ENCODE peak calls at places on chromosomes 1 and 21, in four cellular contexts. One of them, this sample, is unnamed.

GRCh38 chr1:24418898-24419628 is 3.5 kb downstream of the NIPAL3 start:
- DNase-seq in HepG2: no peak
- DNase-seq in K562: peak; percentile 63
- DNase-seq in GM12878: no peak
- DNase-seq in this sample: no peak

GRCh38 chr1:55534565-55535091 is 319.5 kb upstream of the USP24 start:
- DNase-seq in HepG2: peak; percentile 53
- DNase-seq in K562: no peak
- DNase-seq in GM12878: no peak
- DNase-seq in this sample: no peak

GRCh38 chr1:213067366-213067765 is 16.3 kb downstream of the RPS6KC1 start:
- DNase-seq in HepG2: no peak
- DNase-seq in K562: no peak
- DNase-seq in GM12878: no peak
- DNase-seq in this sample: no peak

GRCh38 chr1:23617019-23617418 is 57.7 kb upstream of the ID3 start:
- DNase-seq in HepG2: no peak
- DNase-seq in K562: no peak
- DNase-seq in GM12878: no peak
- DNase-seq in this sample: no peak

GRCh38 chr1:205837380-205837970 is 12.5 kb downstream of the PM20D1 start:
- DNase-seq in HepG2: no peak
- DNase-seq in K562: no peak
- DNase-seq in GM12878: no peak
- DNase-seq in this sample: no peak

GRCh38 chr21:46189213-46189958 is 5.1 kb upstream of the SPATC1L start:
- DNase-seq in HepG2: no peak
- DNase-seq in K562: peak; percentile 58
- DNase-seq in GM12878: no peak
- DNase-seq in this sample: peak; percentile 62

GRCh38 chr21:45891388-45892155 is 90.0 kb upstream of the COL6A1 start:
- DNase-seq in HepG2: no peak
- DNase-seq in K562: no peak
- DNase-seq in GM12878: no peak
- DNase-seq in this sample: peak; percentile 67

GRCh38 chr1:26335774-26336476 is 18.0 kb downstream of the CRYBG2 start:
- DNase-seq in HepG2: no peak
- DNase-seq in K562: no peak
- DNase-seq in GM12878: no peak
- DNase-seq in this sample: no peak

GRCh38 chr1:10788592-10789006 is 7.8 kb downstream of the CASZ1 start:
- DNase-seq in HepG2: peak; percentile 33
- DNase-seq in K562: no peak
- DNase-seq in GM12878: no peak
- DNase-seq in this sample: peak; percentile 86

DNA sequence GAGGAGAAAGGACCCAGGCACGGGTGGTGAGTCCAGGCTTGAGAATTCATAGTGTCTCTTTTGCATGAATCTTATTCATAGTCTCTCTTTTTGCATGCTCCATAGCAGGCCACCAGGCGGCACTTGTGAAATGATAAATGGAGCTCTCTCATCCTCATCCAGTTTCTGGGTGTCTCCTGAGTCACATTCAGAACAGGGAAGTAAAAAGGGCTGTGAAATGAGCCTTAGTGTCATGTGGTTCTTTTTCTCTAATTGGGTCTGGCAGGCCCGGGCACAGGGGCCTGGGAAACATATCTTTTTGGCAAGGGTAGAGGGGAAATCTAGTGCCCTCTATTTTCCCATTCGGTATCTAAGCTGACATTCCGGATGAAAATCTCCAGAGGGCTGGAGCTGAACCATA is 19.1 kb upstream of the NCF2 start:
- DNase-seq in HepG2: peak; percentile 43
- DNase-seq in K562: no peak
- DNase-seq in GM12878: no peak
- DNase-seq in this sample: peak; percentile 49
- TF ChIP-seq MXI1 in HepG2: no peak
- TF ChIP-seq MXI1 in K562: no peak
- TF ChIP-seq MXI1 in GM12878: no peak
- TF ChIP-seq MXI1 in this sample: peak; percentile 21

DNA sequence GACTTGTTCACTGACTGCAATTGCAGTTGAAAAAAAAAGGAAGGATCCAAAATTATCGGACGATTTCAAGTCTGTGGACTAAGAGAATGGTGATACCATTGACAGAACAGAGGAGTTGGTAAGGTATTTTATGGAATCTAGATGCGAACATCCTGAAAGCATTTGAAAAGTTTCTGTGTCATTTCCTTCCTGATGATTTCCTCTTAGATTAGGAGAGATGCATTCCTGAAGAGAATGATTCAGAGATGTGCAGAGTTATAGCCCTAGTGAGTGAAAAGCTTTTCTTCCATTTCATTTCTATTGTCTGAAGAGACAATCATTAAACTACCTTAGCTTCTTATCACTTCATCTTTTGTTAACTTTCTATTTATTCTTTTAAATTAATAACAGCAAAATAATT is 200.0 kb downstream of the KCNK2 start:
- DNase-seq in HepG2: no peak
- DNase-seq in K562: no peak
- DNase-seq in GM12878: no peak
- DNase-seq in this sample: no peak
- TF ChIP-seq TAF1 in HepG2: no peak
- TF ChIP-seq TAF1 in K562: no peak
- TF ChIP-seq TAF1 in GM12878: no peak
- TF ChIP-seq TAF1 in this sample: no peak

GRCh38 chr1:20993716-20994115 is 183.0 kb downstream of the EIF4G3 start:
- DNase-seq in HepG2: no peak
- DNase-seq in K562: no peak
- DNase-seq in GM12878: no peak
- DNase-seq in this sample: no peak
- TF ChIP-seq MXI1 in HepG2: no peak
- TF ChIP-seq MXI1 in K562: no peak
- TF ChIP-seq MXI1 in GM12878: no peak
- TF ChIP-seq MXI1 in this sample: no peak

GRCh38 chr1:152002960-152003359 is 9.3 kb upstream of the S100A10 start:
- DNase-seq in HepG2: no peak
- DNase-seq in K562: no peak
- DNase-seq in GM12878: no peak
- DNase-seq in this sample: no peak

GRCh38 chr1:152007047-152007446 is 13.4 kb upstream of the S100A10 start:
- DNase-seq in HepG2: no peak
- DNase-seq in K562: no peak
- DNase-seq in GM12878: no peak
- DNase-seq in this sample: no peak

GRCh38 chr1:152001631-152002584 is 8.2 kb upstream of the S100A10 start:
- DNase-seq in HepG2: peak; percentile 72
- DNase-seq in K562: peak; percentile 68
- DNase-seq in GM12878: no peak
- DNase-seq in this sample: peak; percentile 68

GRCh38 chr1:152003846-152004442 is 10.3 kb upstream of the S100A10 start:
- DNase-seq in HepG2: no peak
- DNase-seq in K562: no peak
- DNase-seq in GM12878: no peak
- DNase-seq in this sample: no peak

GRCh38 chr1:152005360-152005912 is 11.8 kb upstream of the S100A10 start:
- DNase-seq in HepG2: no peak
- DNase-seq in K562: no peak
- DNase-seq in GM12878: no peak
- DNase-seq in this sample: no peak
- TF ChIP-seq TAF1 in HepG2: no peak
- TF ChIP-seq TAF1 in K562: no peak
- TF ChIP-seq TAF1 in GM12878: no peak
- TF ChIP-seq TAF1 in this sample: no peak

DNA sequence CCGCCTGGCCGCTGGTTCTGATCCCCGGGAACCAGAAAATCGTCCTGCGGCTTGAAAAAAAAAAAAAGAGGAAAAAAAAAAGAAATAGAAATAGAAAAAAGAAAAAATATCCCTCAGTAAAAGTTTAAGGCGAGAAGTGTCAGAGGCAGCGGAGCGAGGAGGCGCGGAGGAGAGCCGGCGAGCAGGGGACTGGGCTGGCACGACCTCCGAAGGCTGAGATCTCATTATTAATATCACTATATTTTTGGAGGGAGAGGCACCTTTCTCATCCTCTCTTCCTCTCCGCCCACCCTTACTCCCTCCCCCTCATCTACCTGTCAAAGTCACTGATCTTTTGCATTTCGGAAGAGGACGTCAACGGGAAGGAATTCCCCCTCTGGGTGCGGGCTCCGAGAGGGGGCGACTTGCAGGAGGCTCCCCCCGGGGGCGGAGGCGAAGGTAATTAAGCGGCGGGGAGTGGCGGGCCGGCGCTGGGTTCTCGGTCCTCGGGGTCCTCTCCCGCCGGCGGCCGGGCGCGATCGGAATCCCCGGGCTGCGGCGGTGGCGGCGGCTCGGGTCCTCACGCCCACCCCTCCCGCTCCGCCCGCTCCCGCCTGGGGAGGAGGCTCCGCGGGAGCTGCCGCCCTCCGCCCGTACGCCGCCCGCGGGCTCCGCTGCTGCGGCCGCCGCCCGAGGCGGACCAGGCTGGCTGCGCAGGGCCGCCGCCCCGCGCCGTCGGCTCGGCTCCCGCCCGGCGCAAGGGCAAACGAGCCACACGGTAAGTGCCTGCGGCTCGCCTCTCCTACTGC is at the start of gene NTNG1:
- DNase-seq in HepG2: no peak
- DNase-seq in K562: no peak
- DNase-seq in GM12878: no peak
- DNase-seq in this sample: peak; percentile 67
- TF ChIP-seq MXI1 in HepG2: no peak
- TF ChIP-seq MXI1 in K562: no peak
- TF ChIP-seq MXI1 in GM12878: no peak
- TF ChIP-seq MXI1 in this sample: no peak

GRCh38 chr1:79448426-79448825 is 441.9 kb upstream of the ADGRL4 start:
- DNase-seq in HepG2: no peak
- DNase-seq in K562: no peak
- DNase-seq in GM12878: no peak
- DNase-seq in this sample: no peak
- TF ChIP-seq TAF1 in HepG2: no peak
- TF ChIP-seq TAF1 in K562: no peak
- TF ChIP-seq TAF1 in GM12878: no peak
- TF ChIP-seq TAF1 in this sample: no peak

GRCh38 chr1:174118726-174119125 is 40.6 kb upstream of the RABGAP1L start:
- DNase-seq in HepG2: no peak
- DNase-seq in K562: no peak
- DNase-seq in GM12878: no peak
- DNase-seq in this sample: no peak

GRCh38 chr1:174112489-174113162 is 46.7 kb upstream of the RABGAP1L start:
- DNase-seq in HepG2: no peak
- DNase-seq in K562: no peak
- DNase-seq in GM12878: no peak
- DNase-seq in this sample: no peak

GRCh38 chr1:174114106-174114505 is 45.2 kb upstream of the RABGAP1L start:
- DNase-seq in HepG2: no peak
- DNase-seq in K562: no peak
- DNase-seq in GM12878: no peak
- DNase-seq in this sample: no peak

GRCh38 chr1:174116042-174116441 is 43.3 kb upstream of the RABGAP1L start:
- DNase-seq in HepG2: peak; percentile 67
- DNase-seq in K562: no peak
- DNase-seq in GM12878: no peak
- DNase-seq in this sample: no peak

GRCh38 chr1:174114788-174115448 is 44.4 kb upstream of the RABGAP1L start:
- DNase-seq in HepG2: peak; percentile 83
- DNase-seq in K562: peak; percentile 54
- DNase-seq in GM12878: no peak
- DNase-seq in this sample: peak; percentile 25
- TF ChIP-seq MXI1 in HepG2: no peak
- TF ChIP-seq MXI1 in K562: no peak
- TF ChIP-seq MXI1 in GM12878: no peak
- TF ChIP-seq MXI1 in this sample: no peak

DNA sequence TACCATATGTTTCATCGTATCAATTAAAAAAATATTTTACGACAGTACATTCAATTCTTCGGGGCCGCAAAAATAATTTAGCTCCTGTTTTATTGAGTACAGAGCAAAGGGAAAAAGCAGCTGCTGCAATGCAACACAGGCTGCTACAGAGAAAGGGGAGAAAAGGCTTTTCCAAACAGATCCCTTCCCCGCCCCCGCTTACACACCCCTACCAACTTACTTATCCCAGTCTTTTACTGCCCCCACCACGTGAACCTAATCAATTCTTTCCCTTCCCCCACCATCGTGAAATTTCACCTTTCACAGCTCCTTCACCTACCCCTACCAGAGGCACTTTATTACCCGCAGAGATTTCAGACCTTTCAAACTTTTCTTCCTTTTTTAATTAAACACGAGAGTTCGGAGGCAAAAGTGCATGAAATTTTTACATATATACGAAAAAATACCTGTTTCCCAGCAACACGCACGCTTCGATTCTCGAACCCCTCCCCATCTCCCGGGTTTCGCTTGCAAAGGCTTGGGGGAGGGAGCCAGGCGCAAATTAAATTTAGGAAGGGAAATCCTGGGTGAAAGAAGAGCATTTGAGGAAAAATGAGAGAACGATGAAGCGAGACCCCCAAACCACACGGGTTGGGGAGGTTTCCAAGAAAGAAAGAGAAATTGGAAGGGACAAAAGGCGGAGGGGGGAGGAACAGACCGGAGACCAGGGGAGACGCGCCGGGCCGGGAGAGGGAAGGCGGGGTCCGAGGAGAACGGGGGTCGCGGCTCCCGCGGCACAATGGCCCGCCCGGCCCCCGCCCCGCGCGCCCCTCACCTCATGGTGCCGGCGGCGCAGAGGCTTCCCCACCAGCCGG is 824 bp downstream of the ENAH start:
- DNase-seq in HepG2: peak; percentile 49
- DNase-seq in K562: peak; percentile 20
- DNase-seq in GM12878: no peak
- DNase-seq in this sample: peak; percentile 45
- TF ChIP-seq TAF1 in HepG2: no peak
- TF ChIP-seq TAF1 in K562: no peak
- TF ChIP-seq TAF1 in GM12878: no peak
- TF ChIP-seq TAF1 in this sample: peak; percentile 9